ENCODE peak calls at places on chromosomes 12 and 14, in ten cellular contexts. Y is fibroblast of mammary gland, X is Peyer's patch, E is Panc1, P is lower lobe of right lung, T is GM12865, U is brain microvascular endothelial cell, V is pancreas, A is astrocyte, G is NB4. F is an unnamed sample.

GRCh38 chr14:106840258-106840657 is 1313.9 kb downstream of the TMEM121 start:
- DNase-seq in Y (no peak), U (no peak), E (no peak), G (no peak), V (no peak), A (no peak), P (no peak), T (peak), X (no peak), F (no peak)

GRCh38 chr12:120677765-120678473 is 9.0 kb upstream of the MLEC start:
- DNase-seq in G (peak), P (no peak), Y (peak), A (no peak), V (no peak), U (peak), T (peak), E (no peak), X (no peak), F (no peak)

GRCh38 chr12:78880078-78880477 is 15.5 kb downstream of the SYT1 start:
- DNase-seq in A (peak), U (no peak), V (no peak), T (no peak), Y (peak), X (no peak), G (no peak), E (no peak), P (no peak), F (no peak)

GRCh38 chr12:57237952-57238853 is 8.7 kb downstream of the SHMT2 start:
- DNase-seq in Y (no peak), G (no peak), U (no peak), P (peak), T (peak), V (peak), E (no peak), X (peak), A (no peak), F (no peak)

GRCh38 chr12:44193281-44193680 is 357.4 kb downstream of the TMEM117 start:
- DNase-seq in A (no peak), U (no peak), X (no peak), V (no peak), Y (no peak), E (no peak), P (no peak), G (no peak), T (peak), F (no peak)

GRCh38 chr12:30613119-30613830 is 82.4 kb downstream of the IPO8 start:
- DNase-seq in E (no peak), A (peak), Y (peak), G (no peak), T (no peak), U (peak), P (no peak), V (no peak), X (no peak), F (peak)

GRCh38 chr12:26116829-26117228 is 8.0 kb downstream of the BHLHE41 start:
- DNase-seq in V (no peak), U (no peak), P (no peak), X (no peak), E (no peak), G (no peak), Y (no peak), T (no peak), A (no peak), F (no peak)

GRCh38 chr14:71096947-71097346 is 189.7 kb downstream of the PCNX1 start:
- DNase-seq in G (no peak), A (no peak), Y (no peak), X (no peak), V (no peak), T (no peak), P (no peak), E (no peak), U (no peak), F (no peak)

GRCh38 chr12:29278673-29279420 is 102.1 kb downstream of the ERGIC2 start:
- DNase-seq in X (no peak), T (no peak), V (no peak), E (no peak), A (peak), U (peak), G (no peak), P (no peak), Y (peak), F (no peak)

GRCh38 chr12:14261096-14261495 is 104.4 kb upstream of the ATF7IP start:
- DNase-seq in A (no peak), U (no peak), T (no peak), G (no peak), X (no peak), V (no peak), P (no peak), Y (no peak), E (no peak), F (no peak)

GRCh38 chr12:64258576-64258975 is 36.5 kb upstream of the KICS2 start:
- DNase-seq in G (no peak), P (no peak), E (no peak), T (no peak), Y (no peak), V (no peak), U (no peak), X (no peak), A (peak), F (no peak)

GRCh38 chr14:93725002-93725582 is 63.2 kb downstream of the PRIMA1 start:
- DNase-seq in Y (no peak), X (no peak), E (no peak), T (no peak), V (no peak), G (no peak), U (no peak), P (no peak), A (no peak), F (no peak)

GRCh38 chr12:65597527-65597926 is 226.8 kb upstream of the HMGA2 start:
- DNase-seq in P (no peak), U (peak), V (no peak), A (peak), T (no peak), E (no peak), Y (no peak), X (no peak), G (peak), F (no peak)

GRCh38 chr14:74853581-74853980 is 22.4 kb downstream of the PROX2 start:
- DNase-seq in Y (no peak), A (no peak), X (no peak), E (no peak), P (no peak), V (no peak), G (no peak), U (no peak), T (no peak), F (no peak)

GRCh38 chr12:21800011-21800410 is 25.5 kb upstream of the KCNJ8 start:
- DNase-seq in X (no peak), P (no peak), G (no peak), Y (no peak), V (no peak), T (no peak), A (no peak), U (no peak), E (no peak), F (no peak)

GRCh38 chr12:754238-754816 is 1.9 kb downstream of the WNK1 start:
- DNase-seq in E (no peak), G (peak), A (no peak), X (no peak), U (no peak), T (peak), P (no peak), V (no peak), Y (peak), F (no peak)

GRCh38 chr12:108375986-108376663 is 37.0 kb upstream of the CMKLR1 start:
- DNase-seq in T (no peak), X (no peak), P (no peak), V (no peak), U (peak), Y (peak), A (peak), E (no peak), G (peak), F (no peak)

GRCh38 chr14:99271951-99272668 is at the start of gene BCL11B:
- DNase-seq in U (peak), E (no peak), A (peak), P (peak), V (no peak), X (peak), T (peak), Y (peak), G (peak), F (peak)

GRCh38 chr14:20631821-20632389 is 9.6 kb downstream of the OR6S1 start:
- DNase-seq in P (peak), U (peak), E (no peak), G (peak), T (peak), X (peak), Y (peak), V (peak), A (peak), F (no peak)

GRCh38 chr14:105481886-105482454 is 4.7 kb upstream of the CRIP1 start:
- DNase-seq in V (peak), G (peak), Y (peak), U (peak), P (peak), X (peak), E (no peak), A (peak), T (peak), F (peak)
- TF ChIP-seq CTCF in V (no peak), G (no peak), Y (no peak), U (peak), P (no peak), X (no peak), E (no peak), A (no peak), T (no peak), F (peak)

GRCh38 chr14:54000341-54000811 is 43.8 kb upstream of the BMP4 start:
- DNase-seq in Y (peak), V (no peak), U (peak), A (peak), X (no peak), G (no peak), P (no peak), T (no peak), E (no peak), F (peak)
- H3K4me3 ChIP-seq in Y (no peak), V (no peak), U (no peak), A (no peak), X (no peak), G (no peak), P (no peak), T (no peak), E (no peak), F (no peak)

GRCh38 chr12:52171950-52172512 is 19.8 kb downstream of the KRT80 start:
- DNase-seq in X (peak), E (no peak), A (no peak), T (no peak), G (peak), V (peak), P (peak), Y (peak), U (no peak), F (no peak)
- TF ChIP-seq CTCF in X (peak), E (peak), A (peak), T (peak), G (peak), V (peak), P (peak), Y (peak), U (peak), F (peak)

GRCh38 chr12:93740721-93741120 is 63.5 kb downstream of the CRADD start:
- DNase-seq in P (no peak), E (no peak), V (no peak), G (no peak), Y (peak), T (no peak), A (no peak), X (no peak), U (no peak), F (no peak)
- H3K4me3 ChIP-seq in P (peak), E (peak), V (peak), G (no peak), Y (peak), T (no peak), A (no peak), X (no peak), U (no peak), F (no peak)

DNA sequence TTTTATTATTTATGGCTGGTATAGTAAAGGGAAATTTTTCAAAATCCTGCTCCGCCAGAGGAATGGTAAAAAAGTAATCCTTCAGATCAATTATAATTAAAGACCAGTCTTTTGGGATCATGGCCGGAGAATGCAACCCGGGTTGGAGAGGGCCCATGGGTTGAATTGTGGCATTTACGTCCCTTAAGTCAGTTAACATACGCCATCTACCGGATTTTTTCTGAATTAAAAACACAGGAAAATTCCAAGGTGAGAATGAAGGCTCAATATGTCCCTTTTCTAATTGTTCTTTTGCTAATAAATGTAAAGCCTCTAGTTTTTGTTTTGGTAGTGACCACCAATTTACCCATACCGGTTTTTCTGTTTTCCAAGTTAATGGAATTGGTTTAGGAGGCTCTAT is 602.8 kb downstream of the ALG10 start:
- DNase-seq in G (peak), V (no peak), T (peak), E (peak), P (no peak), X (no peak), Y (peak), U (peak), A (no peak), F (no peak)
- TF ChIP-seq CTCF in G (peak), V (no peak), T (peak), E (peak), P (peak), X (no peak), Y (peak), U (no peak), A (no peak), F (no peak)

GRCh38 chr14:41604793-41605534 is 1.7 kb upstream of the LRFN5 start:
- DNase-seq in U (no peak), G (no peak), X (no peak), V (peak), Y (peak), E (no peak), T (no peak), A (peak), P (no peak), F (peak)
- H3K4me3 ChIP-seq in U (peak), G (no peak), X (peak), V (peak), Y (peak), E (peak), T (no peak), A (peak), P (peak), F (peak)

DNA sequence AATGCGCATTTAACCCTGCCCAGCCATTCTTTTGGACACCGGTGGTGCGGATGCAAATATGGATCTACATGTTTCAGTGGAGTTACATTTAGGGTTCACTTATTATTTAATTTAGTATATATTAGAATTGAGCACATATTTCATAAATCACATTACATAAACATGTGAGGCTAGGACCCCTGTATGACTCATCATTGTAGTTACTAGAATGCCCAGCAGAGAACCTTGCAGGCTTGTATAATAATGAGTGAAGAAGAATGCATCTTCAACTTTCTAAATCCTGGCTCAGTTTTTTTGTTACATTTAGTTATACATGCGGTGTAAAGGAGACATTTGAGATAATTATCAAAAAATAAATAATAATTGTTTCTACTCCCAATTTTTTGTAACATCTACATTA is 369.0 kb downstream of the ATP23 start:
- DNase-seq in U (peak), T (no peak), Y (peak), V (no peak), E (no peak), G (no peak), X (no peak), P (no peak), A (peak), F (no peak)
- TF ChIP-seq CTCF in U (peak), T (no peak), Y (peak), V (no peak), E (no peak), G (no peak), X (no peak), P (no peak), A (peak), F (peak)

DNA sequence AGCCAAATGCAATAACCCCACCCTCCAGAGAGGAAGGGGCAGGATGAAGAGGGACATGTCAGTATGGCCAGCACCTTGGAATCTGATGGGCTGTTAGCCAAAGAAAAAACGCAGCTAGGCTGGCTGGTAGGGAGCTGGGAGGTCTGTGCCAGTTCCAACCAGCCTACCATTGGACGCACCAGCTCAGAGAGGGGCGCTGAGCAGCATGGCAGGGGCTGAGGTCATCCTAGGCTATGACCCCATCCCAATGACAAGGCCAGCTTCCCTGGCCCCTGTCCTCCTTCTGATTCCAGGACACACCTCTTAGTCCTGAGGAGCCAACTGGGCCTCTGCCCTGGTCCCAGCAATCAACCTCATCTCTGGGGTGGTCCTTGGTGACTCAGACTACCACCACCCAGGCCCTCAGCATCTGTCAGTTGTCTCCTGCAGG is 12.2 kb downstream of the ACTN1 start:
- DNase-seq in E (no peak), P (no peak), V (peak), T (no peak), Y (no peak), G (no peak), X (no peak), U (peak), A (no peak), F (no peak)
- H3K4me3 ChIP-seq in E (no peak), P (no peak), V (no peak), T (no peak), Y (no peak), G (no peak), X (no peak), U (no peak), A (no peak), F (no peak)

DNA sequence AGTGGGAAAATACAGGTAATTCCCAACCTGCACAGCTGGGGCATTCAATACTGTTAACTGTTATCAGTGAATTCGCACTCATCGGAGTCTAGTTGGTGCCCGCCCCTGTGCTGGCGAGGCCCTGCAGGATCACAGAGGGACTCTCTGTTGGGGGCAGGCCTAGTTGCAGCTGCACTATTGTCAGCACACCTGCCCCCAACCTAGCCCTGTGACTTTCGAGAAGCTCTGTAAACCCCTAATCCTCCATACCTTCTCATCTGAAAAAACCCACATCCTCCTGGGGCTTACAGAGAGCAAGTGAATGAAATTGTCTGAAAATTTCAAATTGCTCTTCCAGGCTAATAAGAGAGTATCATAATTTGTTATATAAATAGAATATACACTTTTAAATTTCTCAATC is 132.2 kb upstream of the NUDT4 start:
- DNase-seq in E (no peak), Y (no peak), U (no peak), A (no peak), T (peak), V (no peak), P (no peak), X (no peak), G (no peak), F (no peak)
- TF ChIP-seq CTCF in E (no peak), Y (no peak), U (no peak), A (no peak), T (no peak), V (no peak), P (no peak), X (no peak), G (no peak), F (no peak)

GRCh38 chr14:96905065-96905464 is 107.9 kb downstream of the VRK1 start:
- DNase-seq in U (no peak), Y (no peak), A (no peak), T (no peak), P (no peak), G (peak), V (no peak), X (no peak), E (no peak), F (no peak)

GRCh38 chr14:96904201-96904600 is 107.0 kb downstream of the VRK1 start:
- DNase-seq in X (no peak), U (no peak), A (peak), G (no peak), E (no peak), T (no peak), Y (no peak), V (no peak), P (no peak), F (no peak)

GRCh38 chr14:96901227-96901626 is 104.0 kb downstream of the VRK1 start:
- DNase-seq in Y (no peak), E (no peak), V (no peak), X (no peak), G (no peak), U (no peak), P (no peak), T (peak), A (no peak), F (no peak)

GRCh38 chr14:96903444-96904023 is 106.4 kb downstream of the VRK1 start:
- DNase-seq in P (no peak), X (no peak), A (no peak), V (no peak), T (no peak), Y (no peak), G (no peak), U (no peak), E (no peak), F (no peak)

GRCh38 chr14:96902004-96902403 is 104.8 kb downstream of the VRK1 start:
- DNase-seq in Y (no peak), P (no peak), A (no peak), E (no peak), V (no peak), U (no peak), G (no peak), X (no peak), T (no peak), F (no peak)
- H3K4me3 ChIP-seq in Y (no peak), P (no peak), A (no peak), E (no peak), V (no peak), U (no peak), G (no peak), X (no peak), T (no peak), F (no peak)